ENCODE peak calls at places on chromosomes 4 and X, in eight cellular contexts. One of them, this sample, is unnamed.

GRCh38 chr4:106062452-106062875 is 167.2 kb downstream of the NPNT start:
- DNase-seq in retinal pigment epithelial cell: peak; percentile 87
- DNase-seq in naive B cell: no peak
- DNase-seq in GM13976: no peak
- DNase-seq in NCI-H2081: no peak
- DNase-seq in endothelial cell of umbilical vein: peak; percentile 82
- DNase-seq in fibroblast of mammary gland: peak; percentile 53
- DNase-seq in PC-3: peak; percentile 79
- DNase-seq in this sample: no peak

GRCh38 chrX:9676311-9676710 is 89.3 kb downstream of the GPR143 start:
- DNase-seq in naive B cell: no peak
- DNase-seq in endothelial cell of umbilical vein: no peak
- DNase-seq in retinal pigment epithelial cell: no peak
- DNase-seq in fibroblast of mammary gland: peak; percentile 74
- DNase-seq in NCI-H2081: no peak
- DNase-seq in PC-3: no peak
- DNase-seq in GM13976: no peak
- DNase-seq in this sample: no peak

GRCh38 chr4:153204247-153205027 is at the start of gene TRIM2:
- DNase-seq in retinal pigment epithelial cell: no peak
- DNase-seq in fibroblast of mammary gland: peak; percentile 81
- DNase-seq in endothelial cell of umbilical vein: peak; percentile 67
- DNase-seq in GM13976: no peak
- DNase-seq in PC-3: peak; percentile 70
- DNase-seq in naive B cell: no peak
- DNase-seq in NCI-H2081: peak; percentile 15
- DNase-seq in this sample: peak; percentile 18

GRCh38 chr4:139665079-139665689 is 435 bp upstream of the MGST2 start:
- DNase-seq in endothelial cell of umbilical vein: no peak
- DNase-seq in fibroblast of mammary gland: no peak
- DNase-seq in naive B cell: no peak
- DNase-seq in PC-3: no peak
- DNase-seq in GM13976: no peak
- DNase-seq in retinal pigment epithelial cell: no peak
- DNase-seq in NCI-H2081: no peak
- DNase-seq in this sample: no peak

GRCh38 chrX:132833373-132833772 is 125.1 kb downstream of the HS6ST2 start:
- DNase-seq in GM13976: no peak
- DNase-seq in naive B cell: no peak
- DNase-seq in fibroblast of mammary gland: no peak
- DNase-seq in NCI-H2081: no peak
- DNase-seq in retinal pigment epithelial cell: no peak
- DNase-seq in PC-3: no peak
- DNase-seq in endothelial cell of umbilical vein: peak; percentile 6
- DNase-seq in this sample: no peak

GRCh38 chrX:45712067-45712466 is 511.4 kb upstream of the DIPK2B start:
- DNase-seq in endothelial cell of umbilical vein: no peak
- DNase-seq in NCI-H2081: no peak
- DNase-seq in GM13976: no peak
- DNase-seq in retinal pigment epithelial cell: no peak
- DNase-seq in PC-3: peak; percentile 90
- DNase-seq in fibroblast of mammary gland: peak; percentile 80
- DNase-seq in naive B cell: no peak
- DNase-seq in this sample: no peak

GRCh38 chr4:48710446-48711209 is 69.5 kb downstream of the FRYL start:
- DNase-seq in fibroblast of mammary gland: peak; percentile 43
- DNase-seq in retinal pigment epithelial cell: no peak
- DNase-seq in NCI-H2081: no peak
- DNase-seq in GM13976: no peak
- DNase-seq in PC-3: no peak
- DNase-seq in endothelial cell of umbilical vein: no peak
- DNase-seq in naive B cell: no peak
- DNase-seq in this sample: no peak

GRCh38 chr4:183326853-183327252 is 4.6 kb upstream of the CLDN24 start:
- DNase-seq in NCI-H2081: peak; percentile 24
- DNase-seq in naive B cell: no peak
- DNase-seq in endothelial cell of umbilical vein: no peak
- DNase-seq in GM13976: no peak
- DNase-seq in retinal pigment epithelial cell: no peak
- DNase-seq in fibroblast of mammary gland: peak; percentile 34
- DNase-seq in PC-3: peak; percentile 76
- DNase-seq in this sample: no peak

GRCh38 chrX:40079572-40079971 is 18.2 kb downstream of the BCOR start:
- DNase-seq in endothelial cell of umbilical vein: no peak
- DNase-seq in naive B cell: no peak
- DNase-seq in fibroblast of mammary gland: no peak
- DNase-seq in NCI-H2081: no peak
- DNase-seq in GM13976: no peak
- DNase-seq in retinal pigment epithelial cell: no peak
- DNase-seq in PC-3: no peak
- DNase-seq in this sample: no peak

GRCh38 chrX:107565916-107566602 is 62.3 kb upstream of the PRPS1 start:
- DNase-seq in NCI-H2081: peak; percentile 78
- DNase-seq in endothelial cell of umbilical vein: peak; percentile 52
- DNase-seq in PC-3: peak; percentile 46
- DNase-seq in GM13976: no peak
- DNase-seq in naive B cell: no peak
- DNase-seq in fibroblast of mammary gland: peak; percentile 52
- DNase-seq in retinal pigment epithelial cell: no peak
- DNase-seq in this sample: peak; percentile 35

GRCh38 chr4:4673070-4673469 is 131.2 kb upstream of the STX18 start:
- DNase-seq in NCI-H2081: no peak
- DNase-seq in naive B cell: no peak
- DNase-seq in endothelial cell of umbilical vein: peak; percentile 28
- DNase-seq in retinal pigment epithelial cell: no peak
- DNase-seq in GM13976: no peak
- DNase-seq in fibroblast of mammary gland: peak; percentile 80
- DNase-seq in PC-3: peak; percentile 69
- DNase-seq in this sample: no peak

GRCh38 chr4:169644802-169645201 is 24.4 kb downstream of the CLCN3 start:
- DNase-seq in PC-3: no peak
- DNase-seq in fibroblast of mammary gland: no peak
- DNase-seq in NCI-H2081: no peak
- DNase-seq in GM13976: no peak
- DNase-seq in naive B cell: no peak
- DNase-seq in endothelial cell of umbilical vein: no peak
- DNase-seq in retinal pigment epithelial cell: no peak
- DNase-seq in this sample: no peak

GRCh38 chr4:148330161-148330560 is 112.1 kb downstream of the NR3C2 start:
- DNase-seq in retinal pigment epithelial cell: no peak
- DNase-seq in endothelial cell of umbilical vein: no peak
- DNase-seq in naive B cell: no peak
- DNase-seq in GM13976: no peak
- DNase-seq in PC-3: no peak
- DNase-seq in fibroblast of mammary gland: no peak
- DNase-seq in NCI-H2081: no peak
- DNase-seq in this sample: no peak

GRCh38 chrX:152869972-152870371 is 27.9 kb upstream of the ZNF185 start:
- DNase-seq in NCI-H2081: no peak
- DNase-seq in endothelial cell of umbilical vein: no peak
- DNase-seq in PC-3: peak; percentile 25
- DNase-seq in fibroblast of mammary gland: no peak
- DNase-seq in retinal pigment epithelial cell: no peak
- DNase-seq in GM13976: no peak
- DNase-seq in naive B cell: no peak
- DNase-seq in this sample: no peak

GRCh38 chr4:73053974-73054480 is 15.5 kb downstream of the COX18 start:
- DNase-seq in fibroblast of mammary gland: peak; percentile 47
- DNase-seq in endothelial cell of umbilical vein: peak; percentile 11
- DNase-seq in PC-3: no peak
- DNase-seq in retinal pigment epithelial cell: no peak
- DNase-seq in naive B cell: no peak
- DNase-seq in NCI-H2081: no peak
- DNase-seq in GM13976: no peak
- DNase-seq in this sample: no peak

GRCh38 chr4:5824635-5825034 is 68.3 kb downstream of the CRMP1 start:
- DNase-seq in endothelial cell of umbilical vein: peak; percentile 58
- DNase-seq in retinal pigment epithelial cell: no peak
- DNase-seq in naive B cell: no peak
- DNase-seq in fibroblast of mammary gland: peak; percentile 59
- DNase-seq in GM13976: peak; percentile 56
- DNase-seq in PC-3: peak; percentile 55
- DNase-seq in NCI-H2081: peak; percentile 21
- DNase-seq in this sample: no peak

GRCh38 chr4:157674699-157675098 is 454.2 kb downstream of the GRIA2 start:
- DNase-seq in fibroblast of mammary gland: no peak
- DNase-seq in NCI-H2081: peak; percentile 77
- DNase-seq in PC-3: no peak
- DNase-seq in endothelial cell of umbilical vein: no peak
- DNase-seq in naive B cell: no peak
- DNase-seq in GM13976: no peak
- DNase-seq in retinal pigment epithelial cell: no peak
- DNase-seq in this sample: no peak